ENCODE peak calls at places on chromosomes 12 and 14, in ten cellular contexts. A is body of pancreas, M is fibroblast of lung, F is heart left ventricle, P is dorsolateral prefrontal cortex, V is B cell, L is AG04449, J is cardiac fibroblast, X is epithelial cell of esophagus, R is GM23338. Y is an unnamed sample.

GRCh38 chr14:56055521-56055920 is 62.7 kb upstream of the PELI2 start:
- DNase-seq in A (no peak), J (no peak), P (no peak), F (no peak), L (no peak), V (no peak), R (no peak), M (no peak), X (no peak), Y (no peak)

GRCh38 chr12:56565510-56566101 is 44.0 kb downstream of the RBMS2 start:
- DNase-seq in R (peak; percentile 63), A (peak; percentile 57), M (peak; percentile 99), L (peak; percentile 5), X (peak; percentile 37), V (peak; percentile 23), P (no peak), J (peak; percentile 87), F (peak; percentile 80), Y (no peak)

GRCh38 chr14:67514650-67515385 is 18.3 kb upstream of the PLEKHH1 start:
- DNase-seq in P (no peak), J (peak; percentile 21), L (no peak), X (peak; percentile 28), F (peak; percentile 69), V (peak; percentile 84), M (peak; percentile 37), A (peak; percentile 52), R (peak; percentile 66), Y (peak; percentile 38)

GRCh38 chr12:117968084-117968789 is 553 bp downstream of the KSR2 start:
- DNase-seq in F (no peak), R (peak; percentile 27), P (no peak), M (no peak), J (no peak), L (no peak), X (no peak), A (no peak), V (no peak), Y (no peak)

GRCh38 chr14:61652526-61653262 is 42.6 kb upstream of the HIF1A start:
- DNase-seq in P (no peak), V (no peak), X (no peak), J (peak; percentile 45), L (no peak), F (no peak), R (no peak), A (no peak), M (no peak), Y (no peak)

GRCh38 chr14:96979611-96980074 is 182.5 kb downstream of the VRK1 start:
- DNase-seq in V (no peak), P (no peak), R (no peak), L (no peak), J (no peak), M (no peak), F (no peak), X (no peak), A (no peak), Y (no peak)

GRCh38 chr12:570237-570925 is 92.9 kb downstream of the NINJ2 start:
- DNase-seq in J (peak; percentile 88), V (peak; percentile 53), R (peak; percentile 86), M (peak; percentile 87), L (no peak), X (peak; percentile 90), P (no peak), F (peak; percentile 91), A (peak; percentile 59), Y (peak; percentile 92)

GRCh38 chr12:42846782-42847181 is 257.2 kb upstream of the PRICKLE1 start:
- DNase-seq in R (no peak), V (no peak), X (peak; percentile 23), A (no peak), F (no peak), P (no peak), L (no peak), M (peak; percentile 40), J (peak; percentile 49), Y (peak; percentile 36)

GRCh38 chr14:54396183-54396492 is 669 bp upstream of the CDKN3 start:
- DNase-seq in X (no peak), J (no peak), F (no peak), M (no peak), R (no peak), A (no peak), P (no peak), V (no peak), L (no peak), Y (no peak)

GRCh38 chr12:126112141-126112540 is 1046.9 kb downstream of the AACS start:
- DNase-seq in A (no peak), P (no peak), F (no peak), X (no peak), J (no peak), M (no peak), V (no peak), L (no peak), R (no peak), Y (no peak)

GRCh38 chr12:19963972-19964371 is 404.4 kb upstream of the PDE3A start:
- DNase-seq in L (no peak), F (no peak), R (no peak), M (no peak), V (no peak), X (no peak), P (no peak), A (no peak), J (no peak), Y (no peak)

GRCh38 chr12:78871566-78871965 is 7.0 kb downstream of the SYT1 start:
- DNase-seq in V (no peak), F (no peak), A (no peak), R (no peak), X (no peak), J (no peak), M (peak; percentile 63), L (no peak), P (no peak), Y (no peak)

GRCh38 chr12:68686595-68687521 is at the start of gene NUP107:
- DNase-seq in R (peak; percentile 98), P (peak; percentile 94), M (peak; percentile 99), J (peak; percentile 99), F (peak; percentile 99), X (peak; percentile 99), V (peak; percentile 88), A (peak; percentile 100), L (peak; percentile 92), Y (peak; percentile 99)
- TF ChIP-seq CTCF in R (no peak), P (peak; percentile 20), M (peak; percentile 22), J (peak; percentile 28), F (no peak), X (peak; percentile 39), V (no peak), A (no peak), L (peak; percentile 33), Y (no peak)

DNA sequence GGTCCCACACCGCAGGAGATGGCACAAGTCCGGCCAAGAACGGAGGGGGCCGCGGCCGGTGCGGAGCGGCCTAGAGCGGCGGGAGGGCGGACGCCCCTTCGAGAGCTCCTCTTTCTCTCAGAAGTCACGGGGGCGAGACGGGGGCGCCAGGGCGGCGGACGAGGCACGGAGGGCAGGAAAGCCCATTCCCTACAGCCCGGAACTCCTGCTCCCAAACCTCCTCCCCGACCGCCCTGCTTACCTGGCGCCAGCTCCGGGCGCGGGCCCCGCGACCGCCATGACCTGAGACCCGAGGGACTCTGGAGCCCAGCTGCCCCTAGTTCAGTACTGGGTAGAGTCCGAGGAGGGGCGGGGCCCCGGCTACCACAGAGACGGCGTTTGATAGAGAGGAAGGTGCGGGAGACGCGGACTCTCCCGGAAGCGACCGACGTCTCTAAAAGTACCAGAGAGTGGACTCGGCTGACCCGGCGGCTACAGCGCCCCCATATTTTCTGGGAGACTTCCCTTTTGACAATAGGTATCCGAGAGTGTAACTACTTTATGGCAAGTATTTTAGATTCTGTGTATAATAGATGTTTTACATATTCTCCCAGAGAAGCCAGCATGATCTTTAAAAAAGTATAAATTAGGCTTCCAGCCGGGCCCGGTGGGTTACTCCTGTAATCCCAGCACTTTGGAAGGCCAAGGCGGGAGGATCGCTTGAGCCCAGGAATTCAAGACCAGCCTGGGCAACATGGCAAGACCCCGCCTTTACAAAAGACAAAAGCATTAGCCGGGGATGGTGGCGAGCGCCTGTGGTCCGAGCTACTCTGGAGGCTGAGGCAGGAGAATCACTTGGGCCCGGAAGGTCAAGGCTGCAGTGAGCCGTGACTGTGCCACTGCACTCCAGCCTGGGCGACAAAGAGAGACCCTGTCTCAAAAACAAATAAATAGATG is at the start of gene ABCD4:
- DNase-seq in P (peak; percentile 97), R (peak; percentile 99), A (peak; percentile 96), J (peak; percentile 94), L (peak; percentile 36), V (peak; percentile 80), X (peak; percentile 93), M (peak; percentile 90), F (peak; percentile 95), Y (peak; percentile 93)
- TF ChIP-seq CTCF in P (peak; percentile 80), R (peak; percentile 74), A (peak; percentile 19), J (peak; percentile 34), L (peak; percentile 49), V (peak; percentile 59), X (peak; percentile 44), M (peak; percentile 32), F (peak; percentile 67), Y (peak; percentile 43)

DNA sequence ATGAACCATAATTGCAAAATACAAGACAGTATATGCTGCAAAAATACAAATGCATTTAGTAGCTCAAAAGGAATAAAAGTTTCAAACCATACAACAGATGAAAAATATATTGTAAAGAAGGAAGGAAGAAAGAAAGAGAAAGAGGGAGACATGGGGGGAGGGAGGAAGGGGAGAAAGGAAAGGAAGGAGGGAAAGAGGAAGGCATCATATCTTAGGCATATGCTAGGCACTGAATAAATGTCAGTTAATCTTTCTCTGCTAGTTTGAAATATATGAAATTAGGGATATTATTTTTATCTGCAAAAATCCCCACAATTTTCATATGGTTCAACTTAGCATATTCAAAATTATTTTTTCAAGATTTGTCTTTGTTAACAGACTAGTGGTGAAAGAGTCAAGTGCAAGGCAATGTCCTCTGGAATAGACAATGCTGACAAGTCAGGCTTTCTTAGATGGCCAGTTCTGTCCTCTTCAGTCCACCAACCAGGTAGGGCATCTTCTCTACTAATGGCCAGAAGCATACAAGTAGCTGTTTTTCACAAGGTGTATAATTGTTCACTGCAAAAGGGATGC is 506.4 kb downstream of the PRKD1 start:
- DNase-seq in X (no peak), R (peak; percentile 3), A (no peak), L (no peak), J (no peak), M (no peak), P (no peak), F (no peak), V (no peak), Y (no peak)
- TF ChIP-seq CTCF in X (no peak), R (no peak), A (no peak), L (no peak), J (no peak), M (no peak), P (no peak), F (no peak), V (no peak), Y (no peak)

DNA sequence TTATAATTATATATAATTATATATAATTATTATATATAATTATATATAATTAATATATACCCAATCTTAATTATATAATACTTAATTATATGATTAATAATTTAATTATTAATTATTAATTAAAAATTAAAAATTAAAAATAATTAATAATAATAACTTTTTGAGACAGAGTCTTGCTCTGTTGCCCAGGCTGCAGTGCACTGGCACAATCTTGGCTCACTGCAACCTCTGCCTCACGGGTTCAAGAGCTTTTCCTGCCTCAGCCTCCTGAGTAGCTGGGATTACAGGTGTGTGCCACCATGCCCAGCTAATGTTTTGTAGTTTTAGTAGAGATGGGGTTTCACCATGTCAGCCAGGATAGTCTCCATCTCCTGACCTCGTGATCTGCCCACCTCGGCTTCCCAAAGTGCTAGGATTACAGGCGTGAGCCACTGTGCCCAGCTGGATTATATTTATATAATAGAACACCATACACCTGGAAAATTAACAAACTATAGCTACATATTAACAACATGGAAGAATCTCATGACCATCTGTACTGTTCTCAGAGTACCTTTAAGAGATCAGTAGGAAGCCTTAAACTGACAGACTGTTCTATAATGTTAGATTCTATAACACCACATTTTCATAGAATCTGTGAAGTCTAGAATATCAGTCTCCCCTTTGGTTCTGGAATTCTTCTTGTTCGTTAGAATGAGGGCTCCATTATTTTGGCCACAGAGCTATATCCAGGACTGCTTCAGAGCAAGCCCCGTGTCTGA is 77.8 kb downstream of the CCDC91 start:
- DNase-seq in X (no peak), M (no peak), F (no peak), R (no peak), J (no peak), A (no peak), P (no peak), L (no peak), V (no peak), Y (no peak)
- TF ChIP-seq CTCF in X (no peak), M (no peak), F (no peak), R (no peak), J (no peak), A (no peak), P (no peak), L (no peak), V (no peak), Y (no peak)

Y was measured in MCF 10A.